ENCODE peak calls at places on chromosomes 16 and 17, in seven cellular contexts. O, Q, A, L, R, K and T are unnamed samples. For H3K9me3, the result is how much of the 10 kb centered on the place peaks cover.

GRCh38 chr16:10606607-10607006 is 26.2 kb upstream of the EMP2 start:
- DNase-seq in O (no peak), Q (no peak), A (no peak), L (no peak), R (no peak), K (no peak), T (no peak)

GRCh38 chr16:88686439-88687253 is at the start of gene SNAI3:
- DNase-seq in O (peak), Q (no peak), A (peak), L (peak), R (no peak), K (peak), T (peak)

GRCh38 chr17:62628845-62629555 is 1.5 kb downstream of the MRC2 start:
- DNase-seq in O (no peak), Q (peak), A (peak), L (no peak), R (peak), K (no peak), T (no peak)

GRCh38 chr17:37488009-37488604 is 1.6 kb upstream of the DUSP14 start:
- DNase-seq in O (no peak), Q (no peak), A (peak), L (peak), R (no peak), K (no peak), T (peak)

GRCh38 chr16:12100124-12100647 is 123.7 kb downstream of the SNX29 start:
- DNase-seq in O (no peak), Q (no peak), A (no peak), L (no peak), R (no peak), K (no peak), T (no peak)

GRCh38 chr17:79836952-79837887 is 2.0 kb downstream of the CBX4 start:
- DNase-seq in O (no peak), Q (no peak), A (peak), L (peak), R (peak), K (peak), T (peak)

GRCh38 chr17:57784226-57784895 is 39.3 kb upstream of the CCDC182 start:
- DNase-seq in O (no peak), Q (no peak), A (no peak), L (no peak), R (no peak), K (no peak), T (no peak)

GRCh38 chr17:6381052-6381451 is 53.9 kb downstream of the AIPL1 start:
- DNase-seq in O (no peak), Q (no peak), A (no peak), L (no peak), R (no peak), K (no peak), T (peak)

GRCh38 chr17:69637399-69638165 is 223.1 kb downstream of the MAP2K6 start:
- DNase-seq in O (no peak), Q (no peak), A (no peak), L (no peak), R (no peak), K (no peak), T (no peak)

GRCh38 chr17:3511841-3512511 is 36.2 kb downstream of the ASPA start:
- DNase-seq in O (no peak), Q (no peak), A (no peak), L (no peak), R (no peak), K (no peak), T (no peak)

GRCh38 chr17:53135969-53136368 is 686.8 kb upstream of the KIF2B start:
- DNase-seq in O (no peak), Q (no peak), A (no peak), L (no peak), R (no peak), K (no peak), T (no peak)

GRCh38 chr17:21253646-21254441 is 634 bp upstream of the NATD1 start:
- DNase-seq in O (no peak), Q (no peak), A (no peak), L (no peak), R (no peak), K (no peak), T (no peak)

GRCh38 chr16:66927918-66928649 is 2.7 kb upstream of the RRAD start:
- DNase-seq in O (no peak), Q (no peak), A (no peak), L (no peak), R (no peak), K (no peak), T (no peak)

GRCh38 chr17:77313831-77314230 is 173.1 kb downstream of the SEC14L1 start:
- DNase-seq in O (no peak), Q (no peak), A (no peak), L (no peak), R (no peak), K (no peak), T (no peak)

GRCh38 chr17:34110315-34110714 is 144.8 kb upstream of the CCL2 start:
- DNase-seq in O (no peak), Q (no peak), A (no peak), L (no peak), R (no peak), K (no peak), T (no peak)

GRCh38 chr17:45688353-45688752 is 95.8 kb upstream of the CRHR1 start:
- DNase-seq in O (no peak), Q (no peak), A (no peak), L (no peak), R (no peak), K (no peak), T (no peak)

GRCh38 chr17:37069087-37069486 is 120.3 kb downstream of the AATF start:
- DNase-seq in O (no peak), Q (no peak), A (no peak), L (no peak), R (no peak), K (no peak), T (no peak)

GRCh38 chr16:11342021-11342855 is 3.0 kb upstream of the RMI2 start:
- DNase-seq in O (no peak), Q (no peak), A (no peak), L (no peak), R (no peak), K (no peak), T (no peak)

GRCh38 chr17:1491406-1492248 is 859 bp downstream of the MYO1C start:
- DNase-seq in O (peak), Q (peak), A (peak), L (no peak), R (peak), K (peak), T (no peak)

GRCh38 chr17:65229596-65229995 is 92.4 kb downstream of the RGS9 start:
- DNase-seq in O (no peak), Q (no peak), A (no peak), L (no peak), R (no peak), K (no peak), T (no peak)

GRCh38 chr16:68866933-68867332 is 23.6 kb downstream of the TANGO6 start:
- DNase-seq in O (no peak), Q (no peak), A (no peak), L (no peak), R (no peak), K (no peak), T (no peak)

GRCh38 chr16:4911831-4912422 is 25.0 kb downstream of the PPL start:
- DNase-seq in O (no peak), Q (no peak), A (no peak), L (no peak), R (no peak), K (no peak), T (no peak)

GRCh38 chr16:17228048-17228707 is 242.6 kb downstream of the XYLT1 start:
- DNase-seq in O (no peak), Q (no peak), A (no peak), L (peak), R (no peak), K (no peak), T (no peak)

GRCh38 chr17:64225410-64225809 is 37.6 kb downstream of the TEX2 start:
- DNase-seq in O (no peak), Q (no peak), A (no peak), L (no peak), R (no peak), K (no peak), T (no peak)

GRCh38 chr16:58249780-58250478 is 44.9 kb downstream of the PRSS54 start:
- DNase-seq in O (peak), Q (peak), A (peak), L (peak), R (peak), K (peak), T (peak)

GRCh38 chr16:57682809-57683318 is 11.7 kb upstream of the DRC7 start:
- DNase-seq in O (no peak), Q (no peak), A (no peak), L (no peak), R (no peak), K (no peak), T (no peak)

GRCh38 chr17:44351961-44352921 is 7.1 kb downstream of the GRN start:
- DNase-seq in O (no peak), Q (no peak), A (no peak), L (no peak), R (no peak), K (no peak), T (no peak)

GRCh38 chr17:50631195-50631907 is 3.3 kb upstream of the ABCC3 start:
- DNase-seq in O (no peak), Q (no peak), A (no peak), L (no peak), R (no peak), K (no peak), T (peak)

GRCh38 chr17:73850426-73850825 is 206.2 kb upstream of the SDK2 start:
- DNase-seq in O (no peak), Q (no peak), A (no peak), L (no peak), R (no peak), K (no peak), T (no peak)

GRCh38 chr16:84356591-84357116 is 11.7 kb upstream of the ATP2C2 start:
- DNase-seq in O (no peak), Q (no peak), A (no peak), L (no peak), R (no peak), K (no peak), T (no peak)

GRCh38 chr16:31536804-31537361 is 9.2 kb downstream of the AHSP start:
- DNase-seq in O (no peak), Q (no peak), A (no peak), L (no peak), R (no peak), K (no peak), T (no peak)

GRCh38 chr17:62093188-62094155 is 28.4 kb upstream of the MED13 start:
- DNase-seq in O (no peak), Q (no peak), A (no peak), L (peak), R (no peak), K (no peak), T (no peak)

GRCh38 chr17:6695565-6695964 is 17.6 kb downstream of the SLC13A5 start:
- DNase-seq in O (no peak), Q (no peak), A (no peak), L (no peak), R (no peak), K (no peak), T (no peak)

DNA sequence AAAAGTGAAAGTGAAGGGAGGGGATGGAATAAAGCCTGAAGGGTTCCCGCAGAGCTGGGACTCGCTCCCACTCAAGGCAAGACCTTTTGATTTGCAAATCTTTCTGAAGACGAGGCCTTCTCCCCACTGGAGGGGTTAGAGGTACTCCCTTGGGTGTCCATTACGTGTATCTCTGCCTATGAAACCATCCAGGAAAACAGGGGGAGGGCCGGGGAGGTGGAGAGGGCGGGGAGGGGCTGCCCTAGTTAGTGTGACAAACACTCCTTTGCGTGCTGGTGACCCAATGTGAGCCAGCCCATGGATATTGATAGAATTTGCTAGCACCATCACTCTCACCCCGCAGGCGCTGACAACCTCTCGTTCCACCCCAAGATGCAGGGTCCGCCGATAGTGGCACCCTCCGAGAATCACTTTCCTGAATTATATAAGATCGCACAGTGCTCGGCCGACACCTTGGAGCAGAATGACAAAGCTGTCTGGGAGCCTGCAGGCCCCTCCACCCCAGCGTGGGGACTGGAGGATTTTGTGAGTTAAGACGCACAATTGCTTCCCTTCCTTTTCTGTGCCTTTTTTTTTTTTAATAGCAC is 155.1 kb downstream of the C16orf78 start:
- DNase-seq in O (no peak), Q (no peak), A (no peak), L (no peak), R (no peak), K (no peak), T (no peak)
- H3K4me3 ChIP-seq in O (peak), Q (peak), A (no peak), L (no peak), R (peak), K (peak), T (peak)

DNA sequence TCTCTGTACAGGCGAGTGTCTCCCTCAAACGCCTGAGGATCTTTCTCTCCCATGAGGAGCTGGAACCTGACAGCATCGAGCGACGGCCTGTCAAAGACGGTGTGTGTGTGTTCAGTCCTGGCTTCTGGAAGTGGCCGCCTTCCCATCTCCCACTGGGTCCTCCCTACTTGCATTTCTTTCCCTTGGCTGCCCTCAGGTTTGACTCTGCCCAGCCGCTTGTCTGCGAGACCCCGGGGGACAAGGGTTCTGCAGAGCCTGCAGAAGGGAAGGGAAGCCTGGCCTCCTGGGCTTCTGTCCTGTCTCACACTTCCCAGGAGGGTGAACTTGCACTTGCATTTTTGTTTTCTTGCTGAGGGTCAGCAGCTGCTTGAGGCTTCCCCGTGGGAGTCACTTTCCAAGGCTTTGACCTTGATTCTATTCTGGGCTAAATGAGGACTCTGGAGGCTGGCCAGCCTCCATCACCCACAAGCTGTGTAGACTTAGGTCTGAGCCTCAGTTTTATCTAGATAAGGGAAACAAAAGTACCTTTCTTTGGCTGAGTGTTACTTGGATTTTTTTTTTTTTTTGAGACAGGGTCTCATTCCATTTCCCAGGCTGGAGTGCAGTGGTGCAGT is 122.3 kb downstream of the ABCC1 start:
- DNase-seq in O (no peak), Q (peak), A (no peak), L (no peak), R (peak), K (no peak), T (no peak)
- H3K9me3 ChIP-seq in O (under half), Q (under half), A (under half), L (under half), R (under half), K (under half), T (under half)

GRCh38 chr16:50549561-50549915 is 1.3 kb downstream of the NKD1 start:
- DNase-seq in O (no peak), Q (no peak), A (no peak), L (no peak), R (no peak), K (no peak), T (no peak)

GRCh38 chr16:50548659-50549560 is 714 bp downstream of the NKD1 start:
- DNase-seq in O (no peak), Q (peak), A (no peak), L (no peak), R (peak), K (no peak), T (peak)

GRCh38 chr16:50547944-50548658 is at the start of gene NKD1:
- DNase-seq in O (peak), Q (peak), A (peak), L (peak), R (peak), K (peak), T (peak)

GRCh38 chr16:50546125-50546524 is 2.1 kb upstream of the NKD1 start:
- DNase-seq in O (no peak), Q (no peak), A (no peak), L (no peak), R (no peak), K (no peak), T (no peak)

DNA sequence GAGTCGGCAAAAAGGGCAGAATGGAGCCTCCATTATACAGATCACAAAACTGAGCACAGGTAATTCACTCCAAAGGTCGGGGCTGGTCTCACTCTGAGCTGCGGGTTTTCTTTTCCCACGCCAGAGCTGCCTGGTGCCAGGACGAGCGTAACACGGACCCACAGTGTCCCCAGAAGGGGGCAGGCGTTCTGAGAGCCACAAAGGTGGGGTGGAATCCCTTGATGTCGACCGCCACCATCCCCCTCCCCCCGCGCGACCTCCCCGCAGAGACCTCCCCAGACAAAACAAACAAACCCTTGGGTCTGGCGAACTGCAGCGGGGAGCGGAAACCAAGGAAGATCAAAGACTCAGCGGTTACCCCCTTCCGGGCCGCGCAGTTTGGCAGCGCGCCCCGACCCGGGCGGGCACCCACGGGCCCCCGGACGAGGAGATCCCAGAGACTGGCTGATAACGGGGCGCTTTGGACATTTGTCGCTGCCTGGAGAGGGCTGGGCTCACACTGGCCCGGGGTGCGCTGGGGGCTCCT is 793 bp upstream of the NKD1 start:
- DNase-seq in O (peak), Q (peak), A (peak), L (peak), R (peak), K (peak), T (peak)
- H3K4me3 ChIP-seq in O (peak), Q (peak), A (peak), L (peak), R (peak), K (peak), T (peak)

DNA sequence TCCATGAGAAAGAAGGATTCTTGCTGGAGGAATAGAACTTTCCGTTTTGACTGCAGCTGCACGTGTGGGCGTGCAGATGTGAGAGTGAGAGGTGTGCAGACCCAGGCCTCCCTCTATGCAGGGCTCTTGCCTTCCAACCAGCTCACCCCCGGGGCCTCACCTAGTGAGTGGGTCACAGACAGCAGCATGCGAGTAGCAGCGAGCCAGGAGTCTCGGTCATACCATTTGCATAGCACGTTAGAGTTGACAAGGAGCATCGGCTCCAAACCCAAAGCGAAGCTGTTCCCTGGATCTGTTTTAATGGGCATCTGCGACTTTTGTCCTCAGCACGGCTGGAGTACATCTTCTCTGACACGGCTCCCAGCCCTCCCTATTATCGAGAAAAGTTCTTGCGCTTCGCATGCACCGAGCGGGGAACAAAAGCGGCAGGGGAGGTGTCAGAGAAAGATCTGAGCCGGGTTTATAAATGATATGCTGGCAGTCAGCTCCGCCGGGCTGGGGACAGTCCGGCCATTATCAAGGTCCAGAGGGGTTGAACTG is 253.3 kb downstream of the MAF start:
- DNase-seq in O (no peak), Q (no peak), A (no peak), L (no peak), R (no peak), K (no peak), T (no peak)
- H3K9me3 ChIP-seq in O (under half), Q (under half), A (under half), L (under half), R (under half), K (under half), T (under half)

DNA sequence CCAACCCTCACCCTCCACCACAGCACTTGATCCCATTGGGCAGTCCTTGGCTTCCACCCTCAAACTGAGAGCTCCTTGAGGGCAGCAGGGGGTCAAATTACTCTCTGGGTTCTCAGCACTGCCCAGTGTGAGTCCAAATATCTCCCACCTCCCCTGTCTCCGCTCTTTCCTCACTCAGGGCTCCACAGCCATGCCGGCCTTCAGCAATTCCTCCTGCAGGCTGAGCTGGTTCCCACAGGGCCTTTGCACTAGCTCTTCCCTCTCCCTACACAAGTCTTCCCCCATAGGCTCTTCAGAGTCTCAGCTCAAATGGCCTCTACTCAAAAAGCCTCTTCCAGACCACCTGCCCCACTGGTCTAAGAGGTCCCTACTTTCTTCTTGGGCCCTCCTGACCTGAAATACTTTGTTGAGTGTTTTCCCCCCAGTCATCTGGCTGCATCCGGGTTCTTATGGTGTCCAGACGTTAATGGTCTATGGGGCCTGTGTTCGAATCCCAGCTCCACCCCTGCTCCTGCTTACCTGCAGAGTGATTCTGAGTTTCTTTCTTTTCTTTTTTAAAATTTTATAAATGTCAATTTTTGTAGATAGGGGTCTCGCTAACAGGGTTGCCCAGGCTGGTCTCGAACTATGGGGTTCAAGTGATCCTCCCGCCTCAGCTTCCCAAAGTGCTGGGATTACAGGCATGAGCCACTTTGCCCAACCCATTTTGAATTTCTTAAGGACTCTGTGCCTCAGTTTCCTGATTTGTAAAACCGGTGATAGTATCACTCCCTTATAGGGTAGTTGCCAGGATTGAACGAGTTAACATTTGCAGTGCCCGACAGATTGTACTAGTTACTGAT is 973 bp upstream of the IL4R start:
- DNase-seq in O (no peak), Q (no peak), A (no peak), L (no peak), R (no peak), K (no peak), T (no peak)
- H3K4me3 ChIP-seq in O (peak), Q (peak), A (no peak), L (peak), R (peak), K (peak), T (peak)

GRCh38 chr16:35255816-35256215 is 1796.4 kb downstream of the TP53TG3F start:
- DNase-seq in O (no peak), Q (no peak), A (no peak), L (no peak), R (no peak), K (no peak), T (no peak)
- H3K9me3 ChIP-seq in O (under half), Q (under half), A (under half), L (under half), R (under half), K (under half), T (under half)